ENCODE peak calls at places on chromosome 21, in four cellular contexts. W, M, Y and C are unnamed samples.

GRCh38 chr21:45537746-45538291 is 4.4 kb downstream of the SLC19A1 start:
- DNase-seq in M (no peak), W (no peak), Y (no peak), C (no peak)

GRCh38 chr21:41848971-41849580 is 30.1 kb downstream of the PRDM15 start:
- DNase-seq in M (no peak), Y (no peak), W (no peak), C (no peak)

GRCh38 chr21:41142051-41142795 is 25.7 kb upstream of the BACE2 start:
- DNase-seq in W (no peak), Y (no peak), M (peak; percentile 9), C (peak; percentile 65)

GRCh38 chr21:25995283-25995682 is 175.3 kb downstream of the APP start:
- DNase-seq in Y (no peak), M (no peak), W (no peak), C (no peak)

GRCh38 chr21:42964086-42964485 is 10.3 kb upstream of the PKNOX1 start:
- DNase-seq in Y (no peak), M (no peak), W (no peak), C (peak; percentile 27)

GRCh38 chr21:44988607-44989537 is 49.0 kb downstream of the SLX9 start:
- DNase-seq in W (no peak), Y (no peak), M (no peak), C (no peak)

GRCh38 chr21:35350965-35351364 is 301.9 kb upstream of the RUNX1 start:
- DNase-seq in W (no peak), Y (no peak), M (no peak), C (no peak)

GRCh38 chr21:44366586-44367211 is 13.3 kb downstream of the TRPM2 start:
- DNase-seq in W (no peak), Y (no peak), M (no peak), C (peak; percentile 44)

GRCh38 chr21:15275615-15276228 is 210.9 kb upstream of the NRIP1 start:
- DNase-seq in M (no peak), Y (no peak), W (no peak), C (no peak)

GRCh38 chr21:36699546-36700294 is 805 bp downstream of the SIM2 start:
- DNase-seq in Y (no peak), M (peak; percentile 46), W (no peak), C (peak; percentile 77)

GRCh38 chr21:36698160-36699025 is 522 bp upstream of the SIM2 start:
- DNase-seq in W (no peak), Y (no peak), M (peak; percentile 71), C (peak; percentile 87)

GRCh38 chr21:36697473-36698159 is 1.3 kb upstream of the SIM2 start:
- DNase-seq in W (no peak), Y (no peak), M (peak; percentile 77), C (peak; percentile 88)

GRCh38 chr21:36700295-36700960 is 1.5 kb downstream of the SIM2 start:
- DNase-seq in Y (no peak), W (no peak), M (peak; percentile 32), C (peak; percentile 70)

GRCh38 chr21:36699026-36699545 is at the start of gene SIM2:
- DNase-seq in W (no peak), M (peak; percentile 62), Y (no peak), C (peak; percentile 83)
- H3K4me3 ChIP-seq in W (peak within 1 kb of the TSS; percentile 47), M (peak within 1 kb of the TSS; percentile 59), Y (no peak within 1 kb of the TSS), C (peak within 1 kb of the TSS; percentile 28)

DNA sequence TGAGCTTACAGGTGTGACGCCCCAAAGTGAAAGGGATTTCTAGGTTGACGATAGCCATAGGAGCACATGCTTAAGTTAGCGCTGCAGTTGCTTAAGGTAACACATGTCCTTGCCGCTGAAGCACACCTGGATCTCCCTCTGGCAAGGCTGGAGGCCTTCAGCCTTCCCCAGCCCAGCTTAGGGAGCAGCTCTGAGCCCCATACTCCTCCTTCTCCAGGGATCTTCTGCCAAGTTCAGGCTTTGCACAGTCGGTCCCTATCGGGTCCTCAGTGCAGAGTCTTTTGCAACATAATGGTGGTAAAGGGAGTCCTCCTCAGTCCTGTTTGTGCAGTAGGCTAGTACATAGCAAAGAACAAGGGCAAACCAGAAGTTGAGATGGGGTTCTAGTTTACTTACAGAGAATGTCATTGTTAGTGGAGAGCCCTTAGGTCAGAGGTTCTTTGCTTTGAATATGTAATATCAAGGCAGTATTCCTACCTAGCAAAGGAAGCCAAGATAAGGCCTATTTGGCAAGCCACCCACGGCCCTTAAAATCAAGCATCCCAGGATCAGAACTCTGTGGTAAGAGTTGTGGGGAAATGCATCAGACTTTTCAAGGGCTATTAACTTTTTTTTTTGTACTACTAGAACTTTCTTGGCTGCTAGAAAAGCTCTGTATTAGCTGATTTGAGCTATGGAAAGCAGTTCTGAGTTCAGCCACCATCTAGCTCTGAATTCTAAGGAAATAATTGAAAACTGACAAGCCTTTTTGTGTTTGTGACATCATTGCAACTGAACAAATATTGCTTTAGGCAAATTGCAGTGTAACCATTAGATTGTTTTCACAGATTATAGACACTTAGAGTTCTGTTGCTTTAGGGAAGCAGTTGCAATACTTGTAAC is 1.4 kb downstream of the EVA1C start:
- DNase-seq in W (no peak), M (no peak), Y (no peak), C (peak; percentile 25)
- H3K27me3 ChIP-seq in W (peaks cover 2% of the 10 kb centered on the region), M (peaks cover 71% of the 10 kb centered on the region), Y (no peaks in the 10 kb centered on the region), C (peaks cover 50% of the 10 kb centered on the region)

GRCh38 chr21:17799414-17800164 is 19.6 kb downstream of the C21orf91 start:
- DNase-seq in Y (no peak), M (no peak), W (no peak), C (no peak)

GRCh38 chr21:17796503-17796902 is 22.7 kb downstream of the C21orf91 start:
- DNase-seq in M (no peak), W (no peak), Y (no peak), C (no peak)

GRCh38 chr21:17796037-17796403 is 23.1 kb downstream of the C21orf91 start:
- DNase-seq in W (no peak), Y (no peak), M (no peak), C (no peak)

GRCh38 chr21:17798796-17799195 is 20.4 kb downstream of the C21orf91 start:
- DNase-seq in M (no peak), Y (no peak), W (no peak), C (no peak)

DNA sequence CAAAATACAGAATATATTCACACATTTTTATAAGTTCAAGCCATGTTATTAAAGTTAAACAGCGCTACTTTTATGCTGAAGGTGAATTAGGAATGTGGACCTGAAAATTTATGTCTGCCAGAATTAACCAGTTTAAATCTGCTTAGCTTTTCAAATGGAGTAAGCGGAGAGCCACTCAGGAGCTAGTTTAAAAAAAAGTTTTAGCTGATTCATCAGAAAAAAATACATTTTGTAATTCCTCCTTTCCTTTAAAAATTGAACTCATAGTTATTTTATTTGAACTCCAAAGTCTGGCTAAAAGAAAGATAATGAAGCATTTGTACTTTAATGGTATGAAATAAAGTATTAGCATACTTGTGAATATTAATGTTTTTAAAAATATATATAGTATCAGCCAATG is 21.2 kb downstream of the C21orf91 start:
- DNase-seq in Y (no peak), W (no peak), M (no peak), C (no peak)
- H3K36me3 ChIP-seq in Y (peaks cover 13% of the 10 kb centered on the region), W (no peaks in the 10 kb centered on the region), M (peaks cover 2% of the 10 kb centered on the region), C (no peaks in the 10 kb centered on the region)

GRCh38 chr21:38297871-38298270 is 41.1 kb downstream of the KCNJ15 start:
- DNase-seq in Y (no peak), W (no peak), M (no peak), C (no peak)
- H3K4me3 ChIP-seq in Y (no peak overlapping the region), W (no peak overlapping the region), M (no peak overlapping the region), C (no peak overlapping the region)

GRCh38 chr21:39184050-39184980 is 1.1 kb upstream of the PSMG1 start:
- DNase-seq in Y (no peak), M (no peak), W (no peak), C (no peak)
- H3K27me3 ChIP-seq in Y (no peaks in the 10 kb centered on the region), M (no peaks in the 10 kb centered on the region), W (no peaks in the 10 kb centered on the region), C (no peaks in the 10 kb centered on the region)

GRCh38 chr21:34085129-34085528 is 11.8 kb downstream of the MRPS6 start:
- DNase-seq in Y (no peak), W (no peak), M (peak; percentile 19), C (no peak)

GRCh38 chr21:34080693-34081092 is 7.3 kb downstream of the MRPS6 start:
- DNase-seq in M (no peak), Y (no peak), W (no peak), C (no peak)

GRCh38 chr21:34083357-34083756 is 10.0 kb downstream of the MRPS6 start:
- DNase-seq in Y (no peak), M (no peak), W (no peak), C (no peak)

GRCh38 chr21:34078915-34079314 is 5.5 kb downstream of the MRPS6 start:
- DNase-seq in Y (no peak), M (no peak), W (no peak), C (no peak)

DNA sequence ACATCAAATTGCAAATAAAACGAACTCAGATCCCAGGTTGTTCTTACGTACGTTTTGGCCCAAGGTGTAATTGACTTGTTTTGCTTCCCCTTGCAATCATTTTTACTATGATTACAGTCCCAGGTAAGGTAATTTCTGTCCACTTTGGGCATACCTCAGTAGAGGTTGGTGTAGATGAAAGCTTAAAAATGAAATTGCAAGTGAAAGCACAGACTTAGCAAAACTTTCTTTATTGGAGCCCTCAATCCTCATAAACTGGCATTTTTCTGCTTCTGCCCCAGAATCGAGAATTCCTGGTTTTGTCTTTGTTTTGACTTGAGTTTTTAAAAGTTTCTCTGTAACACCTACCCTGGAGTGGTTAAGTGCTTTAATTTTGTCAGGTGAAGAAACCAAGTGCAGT is 9.4 kb downstream of the MRPS6 start:
- DNase-seq in W (no peak), Y (no peak), M (no peak), C (no peak)
- H3K36me3 ChIP-seq in W (peaks cover 9% of the 10 kb centered on the region), Y (no peaks in the 10 kb centered on the region), M (no peaks in the 10 kb centered on the region), C (peaks cover 2% of the 10 kb centered on the region)

GRCh38 chr21:46635324-46636180 is at the start of gene PRMT2:
- DNase-seq in W (peak; percentile 73), M (peak; percentile 95), Y (peak; percentile 98), C (peak; percentile 100)

GRCh38 chr21:46633561-46633960 is 1.9 kb upstream of the PRMT2 start:
- DNase-seq in M (no peak), W (no peak), Y (no peak), C (no peak)

GRCh38 chr21:46634966-46635323 is 529 bp upstream of the PRMT2 start:
- DNase-seq in W (no peak), Y (no peak), M (peak; percentile 95), C (no peak)

GRCh38 chr21:46636181-46636512 is 673 bp downstream of the PRMT2 start:
- DNase-seq in W (no peak), M (no peak), Y (no peak), C (no peak)

DNA sequence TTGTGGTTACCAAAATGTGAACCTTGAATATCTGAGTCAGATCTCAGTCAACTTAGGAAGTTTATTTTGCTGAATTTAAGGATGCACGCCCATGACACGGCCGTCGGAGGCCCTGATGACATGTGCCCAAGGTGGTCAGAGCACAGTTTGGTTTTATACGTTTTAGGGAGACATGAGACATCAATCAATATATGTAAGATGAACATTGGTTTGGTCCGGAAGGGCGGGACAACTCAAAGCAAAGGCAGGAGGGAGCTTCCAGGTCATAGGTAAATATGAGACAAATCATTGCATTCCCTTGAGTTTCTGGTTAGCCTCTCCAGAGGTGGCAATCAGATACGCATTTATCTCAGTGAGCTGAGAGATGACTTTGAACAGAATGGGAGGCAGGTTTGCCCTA is 1.0 kb upstream of the PRMT2 start:
- DNase-seq in Y (no peak), M (no peak), W (no peak), C (no peak)
- H3K4me3 ChIP-seq in Y (peak overlapping the region; percentile 100), M (peak overlapping the region; percentile 78), W (peak overlapping the region; percentile 83), C (peak overlapping the region; percentile 100)